ENCODE peak calls at places on chromosomes 2 and 18, in ten cellular contexts. One of them, this sample, is unnamed.

GRCh38 chr2:2291500-2292260 is 39.4 kb downstream of the MYT1L start:
- DNase-seq in left kidney: peak
- DNase-seq in stimulated activated CD4-positive, alpha-beta T cell treated with anti-CD3 and anti-CD28 coated beads, TNF-alpha, amount 100 ng/mL, for 1 hour: no peak
- DNase-seq in EH: peak
- DNase-seq in T follicular helper cell: no peak
- DNase-seq in hippocampal formation: no peak
- DNase-seq in non-pigmented ciliary epithelial cell: no peak
- DNase-seq in AG04450: no peak
- DNase-seq in cardiac muscle cell: peak
- DNase-seq in NCI-H69: peak
- DNase-seq in this sample: peak

GRCh38 chr2:88837511-88838160 is 146.2 kb downstream of the RPIA start:
- DNase-seq in NCI-H69: no peak
- DNase-seq in hippocampal formation: no peak
- DNase-seq in left kidney: no peak
- DNase-seq in T follicular helper cell: no peak
- DNase-seq in cardiac muscle cell: no peak
- DNase-seq in stimulated activated CD4-positive, alpha-beta T cell treated with anti-CD3 and anti-CD28 coated beads, TNF-alpha, amount 100 ng/mL, for 1 hour: no peak
- DNase-seq in EH: no peak
- DNase-seq in AG04450: no peak
- DNase-seq in non-pigmented ciliary epithelial cell: no peak
- DNase-seq in this sample: no peak

GRCh38 chr18:79577451-79578395 is 101.9 kb upstream of the CTDP1 start:
- DNase-seq in T follicular helper cell: no peak
- DNase-seq in AG04450: no peak
- DNase-seq in EH: peak
- DNase-seq in left kidney: peak
- DNase-seq in hippocampal formation: no peak
- DNase-seq in non-pigmented ciliary epithelial cell: no peak
- DNase-seq in cardiac muscle cell: no peak
- DNase-seq in stimulated activated CD4-positive, alpha-beta T cell treated with anti-CD3 and anti-CD28 coated beads, TNF-alpha, amount 100 ng/mL, for 1 hour: no peak
- DNase-seq in NCI-H69: no peak
- DNase-seq in this sample: no peak

GRCh38 chr2:181072486-181072885 is 92.1 kb downstream of the UBE2E3 start:
- DNase-seq in T follicular helper cell: no peak
- DNase-seq in NCI-H69: no peak
- DNase-seq in EH: peak
- DNase-seq in stimulated activated CD4-positive, alpha-beta T cell treated with anti-CD3 and anti-CD28 coated beads, TNF-alpha, amount 100 ng/mL, for 1 hour: no peak
- DNase-seq in hippocampal formation: no peak
- DNase-seq in left kidney: no peak
- DNase-seq in AG04450: no peak
- DNase-seq in cardiac muscle cell: no peak
- DNase-seq in non-pigmented ciliary epithelial cell: no peak
- DNase-seq in this sample: no peak

GRCh38 chr2:233328922-233329321 is 21.3 kb downstream of the SAG start:
- DNase-seq in EH: no peak
- DNase-seq in NCI-H69: no peak
- DNase-seq in cardiac muscle cell: no peak
- DNase-seq in non-pigmented ciliary epithelial cell: no peak
- DNase-seq in T follicular helper cell: no peak
- DNase-seq in stimulated activated CD4-positive, alpha-beta T cell treated with anti-CD3 and anti-CD28 coated beads, TNF-alpha, amount 100 ng/mL, for 1 hour: no peak
- DNase-seq in hippocampal formation: no peak
- DNase-seq in AG04450: no peak
- DNase-seq in left kidney: no peak
- DNase-seq in this sample: no peak

GRCh38 chr2:32954206-32954605 is 7.5 kb downstream of the LTBP1 start:
- DNase-seq in NCI-H69: no peak
- DNase-seq in left kidney: no peak
- DNase-seq in cardiac muscle cell: no peak
- DNase-seq in AG04450: no peak
- DNase-seq in hippocampal formation: no peak
- DNase-seq in EH: no peak
- DNase-seq in T follicular helper cell: no peak
- DNase-seq in non-pigmented ciliary epithelial cell: no peak
- DNase-seq in stimulated activated CD4-positive, alpha-beta T cell treated with anti-CD3 and anti-CD28 coated beads, TNF-alpha, amount 100 ng/mL, for 1 hour: no peak
- DNase-seq in this sample: no peak

GRCh38 chr18:44130365-44130942 is 550.2 kb upstream of the SETBP1 start:
- DNase-seq in T follicular helper cell: no peak
- DNase-seq in EH: peak
- DNase-seq in hippocampal formation: no peak
- DNase-seq in left kidney: peak
- DNase-seq in AG04450: no peak
- DNase-seq in stimulated activated CD4-positive, alpha-beta T cell treated with anti-CD3 and anti-CD28 coated beads, TNF-alpha, amount 100 ng/mL, for 1 hour: no peak
- DNase-seq in non-pigmented ciliary epithelial cell: no peak
- DNase-seq in NCI-H69: peak
- DNase-seq in cardiac muscle cell: peak
- DNase-seq in this sample: peak

GRCh38 chr18:59954241-59954640 is 54.4 kb downstream of the PMAIP1 start:
- DNase-seq in cardiac muscle cell: no peak
- DNase-seq in NCI-H69: no peak
- DNase-seq in left kidney: no peak
- DNase-seq in EH: no peak
- DNase-seq in hippocampal formation: no peak
- DNase-seq in non-pigmented ciliary epithelial cell: no peak
- DNase-seq in stimulated activated CD4-positive, alpha-beta T cell treated with anti-CD3 and anti-CD28 coated beads, TNF-alpha, amount 100 ng/mL, for 1 hour: no peak
- DNase-seq in T follicular helper cell: no peak
- DNase-seq in AG04450: no peak
- DNase-seq in this sample: no peak

GRCh38 chr2:164840458-164840929 is 1.1 kb downstream of the COBLL1 start:
- DNase-seq in T follicular helper cell: no peak
- DNase-seq in NCI-H69: no peak
- DNase-seq in stimulated activated CD4-positive, alpha-beta T cell treated with anti-CD3 and anti-CD28 coated beads, TNF-alpha, amount 100 ng/mL, for 1 hour: no peak
- DNase-seq in cardiac muscle cell: peak
- DNase-seq in AG04450: no peak
- DNase-seq in hippocampal formation: no peak
- DNase-seq in EH: peak
- DNase-seq in left kidney: peak
- DNase-seq in non-pigmented ciliary epithelial cell: no peak
- DNase-seq in this sample: no peak

GRCh38 chr2:240963065-240963375 is 35.4 kb upstream of the SNED1 start:
- DNase-seq in EH: no peak
- DNase-seq in cardiac muscle cell: no peak
- DNase-seq in stimulated activated CD4-positive, alpha-beta T cell treated with anti-CD3 and anti-CD28 coated beads, TNF-alpha, amount 100 ng/mL, for 1 hour: no peak
- DNase-seq in non-pigmented ciliary epithelial cell: no peak
- DNase-seq in left kidney: no peak
- DNase-seq in AG04450: no peak
- DNase-seq in T follicular helper cell: no peak
- DNase-seq in hippocampal formation: no peak
- DNase-seq in NCI-H69: no peak
- DNase-seq in this sample: no peak

GRCh38 chr2:216774180-216774579 is 78.8 kb upstream of the IGFBP5 start:
- DNase-seq in hippocampal formation: no peak
- DNase-seq in AG04450: no peak
- DNase-seq in cardiac muscle cell: no peak
- DNase-seq in non-pigmented ciliary epithelial cell: no peak
- DNase-seq in stimulated activated CD4-positive, alpha-beta T cell treated with anti-CD3 and anti-CD28 coated beads, TNF-alpha, amount 100 ng/mL, for 1 hour: no peak
- DNase-seq in left kidney: no peak
- DNase-seq in EH: peak
- DNase-seq in NCI-H69: no peak
- DNase-seq in T follicular helper cell: no peak
- DNase-seq in this sample: no peak

GRCh38 chr18:23012249-23012648 is 79.1 kb downstream of the RBBP8 start:
- DNase-seq in left kidney: no peak
- DNase-seq in T follicular helper cell: no peak
- DNase-seq in cardiac muscle cell: no peak
- DNase-seq in non-pigmented ciliary epithelial cell: no peak
- DNase-seq in hippocampal formation: no peak
- DNase-seq in NCI-H69: no peak
- DNase-seq in stimulated activated CD4-positive, alpha-beta T cell treated with anti-CD3 and anti-CD28 coated beads, TNF-alpha, amount 100 ng/mL, for 1 hour: no peak
- DNase-seq in AG04450: no peak
- DNase-seq in EH: no peak
- DNase-seq in this sample: no peak

GRCh38 chr2:119864318-119864717 is 104.6 kb downstream of the PTPN4 start:
- DNase-seq in NCI-H69: no peak
- DNase-seq in non-pigmented ciliary epithelial cell: no peak
- DNase-seq in hippocampal formation: no peak
- DNase-seq in T follicular helper cell: no peak
- DNase-seq in stimulated activated CD4-positive, alpha-beta T cell treated with anti-CD3 and anti-CD28 coated beads, TNF-alpha, amount 100 ng/mL, for 1 hour: no peak
- DNase-seq in EH: peak
- DNase-seq in AG04450: no peak
- DNase-seq in left kidney: no peak
- DNase-seq in cardiac muscle cell: no peak
- DNase-seq in this sample: no peak

GRCh38 chr2:207423886-207424285 is 105.9 kb upstream of the CREB1 start:
- DNase-seq in AG04450: peak
- DNase-seq in hippocampal formation: no peak
- DNase-seq in NCI-H69: no peak
- DNase-seq in left kidney: no peak
- DNase-seq in non-pigmented ciliary epithelial cell: peak
- DNase-seq in cardiac muscle cell: no peak
- DNase-seq in stimulated activated CD4-positive, alpha-beta T cell treated with anti-CD3 and anti-CD28 coated beads, TNF-alpha, amount 100 ng/mL, for 1 hour: no peak
- DNase-seq in T follicular helper cell: no peak
- DNase-seq in EH: peak
- DNase-seq in this sample: no peak

GRCh38 chr2:133732982-133733670 is 164.9 kb upstream of the NCKAP5 start:
- DNase-seq in stimulated activated CD4-positive, alpha-beta T cell treated with anti-CD3 and anti-CD28 coated beads, TNF-alpha, amount 100 ng/mL, for 1 hour: no peak
- DNase-seq in cardiac muscle cell: no peak
- DNase-seq in NCI-H69: no peak
- DNase-seq in left kidney: no peak
- DNase-seq in EH: peak
- DNase-seq in non-pigmented ciliary epithelial cell: no peak
- DNase-seq in hippocampal formation: no peak
- DNase-seq in AG04450: no peak
- DNase-seq in T follicular helper cell: no peak
- DNase-seq in this sample: no peak

GRCh38 chr2:201579536-201579935 is 63.8 kb downstream of the TMEM237 start:
- DNase-seq in left kidney: no peak
- DNase-seq in cardiac muscle cell: no peak
- DNase-seq in non-pigmented ciliary epithelial cell: peak
- DNase-seq in stimulated activated CD4-positive, alpha-beta T cell treated with anti-CD3 and anti-CD28 coated beads, TNF-alpha, amount 100 ng/mL, for 1 hour: no peak
- DNase-seq in hippocampal formation: no peak
- DNase-seq in NCI-H69: no peak
- DNase-seq in AG04450: no peak
- DNase-seq in T follicular helper cell: no peak
- DNase-seq in EH: peak
- DNase-seq in this sample: no peak

GRCh38 chr2:82796132-82796531 is 1662.9 kb downstream of the SUCLG1 start:
- DNase-seq in T follicular helper cell: no peak
- DNase-seq in non-pigmented ciliary epithelial cell: peak
- DNase-seq in hippocampal formation: no peak
- DNase-seq in NCI-H69: no peak
- DNase-seq in AG04450: no peak
- DNase-seq in EH: no peak
- DNase-seq in left kidney: no peak
- DNase-seq in cardiac muscle cell: no peak
- DNase-seq in stimulated activated CD4-positive, alpha-beta T cell treated with anti-CD3 and anti-CD28 coated beads, TNF-alpha, amount 100 ng/mL, for 1 hour: no peak
- DNase-seq in this sample: no peak

GRCh38 chr2:191650896-191651773 is 26.8 kb upstream of the NABP1 start:
- DNase-seq in stimulated activated CD4-positive, alpha-beta T cell treated with anti-CD3 and anti-CD28 coated beads, TNF-alpha, amount 100 ng/mL, for 1 hour: no peak
- DNase-seq in left kidney: no peak
- DNase-seq in EH: no peak
- DNase-seq in cardiac muscle cell: no peak
- DNase-seq in T follicular helper cell: no peak
- DNase-seq in non-pigmented ciliary epithelial cell: no peak
- DNase-seq in NCI-H69: no peak
- DNase-seq in hippocampal formation: no peak
- DNase-seq in AG04450: no peak
- DNase-seq in this sample: no peak

GRCh38 chr2:100561191-100561590 is 1.6 kb upstream of the PDCL3 start:
- DNase-seq in NCI-H69: no peak
- DNase-seq in cardiac muscle cell: no peak
- DNase-seq in hippocampal formation: no peak
- DNase-seq in EH: no peak
- DNase-seq in left kidney: peak
- DNase-seq in stimulated activated CD4-positive, alpha-beta T cell treated with anti-CD3 and anti-CD28 coated beads, TNF-alpha, amount 100 ng/mL, for 1 hour: no peak
- DNase-seq in AG04450: no peak
- DNase-seq in non-pigmented ciliary epithelial cell: no peak
- DNase-seq in T follicular helper cell: no peak
- DNase-seq in this sample: no peak

GRCh38 chr18:55384115-55384514 is 203.9 kb downstream of the TCF4 start:
- DNase-seq in T follicular helper cell: no peak
- DNase-seq in EH: no peak
- DNase-seq in hippocampal formation: no peak
- DNase-seq in stimulated activated CD4-positive, alpha-beta T cell treated with anti-CD3 and anti-CD28 coated beads, TNF-alpha, amount 100 ng/mL, for 1 hour: no peak
- DNase-seq in left kidney: no peak
- DNase-seq in NCI-H69: no peak
- DNase-seq in cardiac muscle cell: no peak
- DNase-seq in non-pigmented ciliary epithelial cell: no peak
- DNase-seq in AG04450: no peak
- DNase-seq in this sample: no peak

GRCh38 chr2:69255760-69256159 is 131.3 kb downstream of the GFPT1 start:
- DNase-seq in stimulated activated CD4-positive, alpha-beta T cell treated with anti-CD3 and anti-CD28 coated beads, TNF-alpha, amount 100 ng/mL, for 1 hour: no peak
- DNase-seq in NCI-H69: no peak
- DNase-seq in AG04450: no peak
- DNase-seq in EH: no peak
- DNase-seq in left kidney: no peak
- DNase-seq in hippocampal formation: no peak
- DNase-seq in cardiac muscle cell: no peak
- DNase-seq in T follicular helper cell: no peak
- DNase-seq in non-pigmented ciliary epithelial cell: no peak
- DNase-seq in this sample: no peak

GRCh38 chr2:203354966-203355365 is 26.8 kb downstream of the ABI2 start:
- DNase-seq in EH: no peak
- DNase-seq in T follicular helper cell: no peak
- DNase-seq in stimulated activated CD4-positive, alpha-beta T cell treated with anti-CD3 and anti-CD28 coated beads, TNF-alpha, amount 100 ng/mL, for 1 hour: no peak
- DNase-seq in NCI-H69: no peak
- DNase-seq in left kidney: no peak
- DNase-seq in hippocampal formation: no peak
- DNase-seq in AG04450: no peak
- DNase-seq in non-pigmented ciliary epithelial cell: no peak
- DNase-seq in cardiac muscle cell: no peak
- DNase-seq in this sample: no peak

GRCh38 chr18:54671291-54671881 is 80.3 kb downstream of the DYNAP start:
- DNase-seq in non-pigmented ciliary epithelial cell: peak
- DNase-seq in NCI-H69: peak
- DNase-seq in hippocampal formation: peak
- DNase-seq in left kidney: peak
- DNase-seq in stimulated activated CD4-positive, alpha-beta T cell treated with anti-CD3 and anti-CD28 coated beads, TNF-alpha, amount 100 ng/mL, for 1 hour: no peak
- DNase-seq in AG04450: no peak
- DNase-seq in cardiac muscle cell: peak
- DNase-seq in EH: peak
- DNase-seq in T follicular helper cell: no peak
- DNase-seq in this sample: no peak

GRCh38 chr2:137888845-137889244 is 75.4 kb upstream of the HNMT start:
- DNase-seq in T follicular helper cell: no peak
- DNase-seq in hippocampal formation: no peak
- DNase-seq in NCI-H69: peak
- DNase-seq in stimulated activated CD4-positive, alpha-beta T cell treated with anti-CD3 and anti-CD28 coated beads, TNF-alpha, amount 100 ng/mL, for 1 hour: no peak
- DNase-seq in non-pigmented ciliary epithelial cell: no peak
- DNase-seq in left kidney: peak
- DNase-seq in AG04450: no peak
- DNase-seq in cardiac muscle cell: peak
- DNase-seq in EH: peak
- DNase-seq in this sample: peak

GRCh38 chr18:62729487-62730386 is 14.4 kb downstream of the PHLPP1 start:
- DNase-seq in stimulated activated CD4-positive, alpha-beta T cell treated with anti-CD3 and anti-CD28 coated beads, TNF-alpha, amount 100 ng/mL, for 1 hour: no peak
- DNase-seq in cardiac muscle cell: no peak
- DNase-seq in hippocampal formation: no peak
- DNase-seq in non-pigmented ciliary epithelial cell: no peak
- DNase-seq in NCI-H69: no peak
- DNase-seq in EH: no peak
- DNase-seq in T follicular helper cell: no peak
- DNase-seq in left kidney: no peak
- DNase-seq in AG04450: no peak
- DNase-seq in this sample: no peak

GRCh38 chr2:239327536-239328305 is 73.1 kb downstream of the HDAC4 start:
- DNase-seq in NCI-H69: no peak
- DNase-seq in T follicular helper cell: no peak
- DNase-seq in EH: no peak
- DNase-seq in hippocampal formation: no peak
- DNase-seq in non-pigmented ciliary epithelial cell: no peak
- DNase-seq in stimulated activated CD4-positive, alpha-beta T cell treated with anti-CD3 and anti-CD28 coated beads, TNF-alpha, amount 100 ng/mL, for 1 hour: no peak
- DNase-seq in left kidney: no peak
- DNase-seq in cardiac muscle cell: no peak
- DNase-seq in AG04450: no peak
- DNase-seq in this sample: no peak

GRCh38 chr2:45199973-45200372 is 190.7 kb upstream of the SIX2 start:
- DNase-seq in T follicular helper cell: no peak
- DNase-seq in cardiac muscle cell: no peak
- DNase-seq in EH: peak
- DNase-seq in NCI-H69: no peak
- DNase-seq in stimulated activated CD4-positive, alpha-beta T cell treated with anti-CD3 and anti-CD28 coated beads, TNF-alpha, amount 100 ng/mL, for 1 hour: no peak
- DNase-seq in hippocampal formation: no peak
- DNase-seq in AG04450: no peak
- DNase-seq in non-pigmented ciliary epithelial cell: no peak
- DNase-seq in left kidney: no peak
- DNase-seq in this sample: no peak

GRCh38 chr2:73175663-73176204 is 26.6 kb upstream of the NOTO start:
- DNase-seq in NCI-H69: peak
- DNase-seq in non-pigmented ciliary epithelial cell: no peak
- DNase-seq in cardiac muscle cell: peak
- DNase-seq in EH: peak
- DNase-seq in hippocampal formation: peak
- DNase-seq in AG04450: no peak
- DNase-seq in T follicular helper cell: peak
- DNase-seq in left kidney: peak
- DNase-seq in stimulated activated CD4-positive, alpha-beta T cell treated with anti-CD3 and anti-CD28 coated beads, TNF-alpha, amount 100 ng/mL, for 1 hour: peak
- DNase-seq in this sample: peak

This sample was measured in neuronal stem cell.